ENCODE peak calls at places on chromosomes 3 and 15, in seven cellular contexts. D, T, P, H, O, E and X are unnamed samples. For H3K4me1, the result is how much of the 10 kb centered on the place peaks cover.

GRCh38 chr3:90184861-90185260 is 1077.4 kb downstream of the EPHA3 start:
- DNase-seq in D (no peak), O (peak), H (no peak), E (no peak), P (no peak), T (peak), X (no peak)

GRCh38 chr3:5002174-5002870 is 23.1 kb downstream of the BHLHE40 start:
- DNase-seq in O (no peak), H (no peak), T (no peak), D (no peak), E (no peak), P (no peak), X (peak)

GRCh38 chr3:101677436-101678286 is 729 bp upstream of the ZBTB11 start:
- DNase-seq in P (no peak), E (peak), H (no peak), O (no peak), D (no peak), T (no peak), X (peak)

GRCh38 chr3:100245146-100245545 is 15.6 kb upstream of the TBC1D23 start:
- DNase-seq in T (no peak), P (no peak), H (no peak), D (no peak), E (no peak), O (peak), X (no peak)

GRCh38 chr3:189308594-189308993 is 136.8 kb downstream of the TPRG1 start:
- DNase-seq in E (peak), O (no peak), P (no peak), T (no peak), D (no peak), H (no peak), X (no peak)

GRCh38 chr3:101531473-101532086 is 18.6 kb upstream of the SENP7 start:
- DNase-seq in H (no peak), D (no peak), T (no peak), O (no peak), E (no peak), P (no peak), X (no peak)

GRCh38 chr15:41568350-41569017 is 9.5 kb downstream of the TYRO3 start:
- DNase-seq in T (peak), H (no peak), D (no peak), E (no peak), P (no peak), O (no peak), X (no peak)

GRCh38 chr3:14634763-14635400 is 16.7 kb upstream of the CCDC174 start:
- DNase-seq in D (no peak), E (no peak), P (no peak), O (peak), H (no peak), T (peak), X (no peak)

GRCh38 chr3:189123595-189124387 is 48.0 kb upstream of the TPRG1 start:
- DNase-seq in H (no peak), P (peak), D (no peak), T (no peak), E (peak), O (no peak), X (no peak)

GRCh38 chr3:134769469-134769868 is 25.6 kb upstream of the EPHB1 start:
- DNase-seq in P (no peak), T (no peak), O (no peak), H (no peak), D (no peak), E (no peak), X (no peak)

GRCh38 chr3:150023239-150023636 is 52.5 kb upstream of the PFN2 start:
- DNase-seq in D (no peak), P (no peak), E (no peak), H (no peak), O (no peak), T (no peak), X (no peak)

GRCh38 chr3:189307963-189308362 is 136.2 kb downstream of the TPRG1 start:
- DNase-seq in P (no peak), T (no peak), O (no peak), H (no peak), E (no peak), D (no peak), X (no peak)

GRCh38 chr3:61872077-61872706 is 310.8 kb downstream of the PTPRG start:
- DNase-seq in H (no peak), E (no peak), T (no peak), O (no peak), P (no peak), D (no peak), X (no peak)

GRCh38 chr3:146577662-146578061 is 27.5 kb downstream of the PLSCR5 start:
- DNase-seq in P (no peak), E (peak), T (peak), D (no peak), O (peak), H (no peak), X (no peak)

GRCh38 chr3:8363200-8363599 is 138.4 kb upstream of the LMCD1 start:
- DNase-seq in H (no peak), T (no peak), O (no peak), D (no peak), E (no peak), P (no peak), X (no peak)
- H3K4me1 ChIP-seq in H (under half), T (under half), O (under half), D (under half), E (under half), P (under half), X (under half)

GRCh38 chr15:85750319-85750806 is 44.4 kb downstream of the KLHL25 start:
- DNase-seq in D (peak), H (peak), E (peak), T (no peak), P (peak), O (peak), X (no peak)
- H3K4me1 ChIP-seq in D (under half), H (under half), E (under half), T (under half), P (under half), O (under half), X (half or more)

DNA sequence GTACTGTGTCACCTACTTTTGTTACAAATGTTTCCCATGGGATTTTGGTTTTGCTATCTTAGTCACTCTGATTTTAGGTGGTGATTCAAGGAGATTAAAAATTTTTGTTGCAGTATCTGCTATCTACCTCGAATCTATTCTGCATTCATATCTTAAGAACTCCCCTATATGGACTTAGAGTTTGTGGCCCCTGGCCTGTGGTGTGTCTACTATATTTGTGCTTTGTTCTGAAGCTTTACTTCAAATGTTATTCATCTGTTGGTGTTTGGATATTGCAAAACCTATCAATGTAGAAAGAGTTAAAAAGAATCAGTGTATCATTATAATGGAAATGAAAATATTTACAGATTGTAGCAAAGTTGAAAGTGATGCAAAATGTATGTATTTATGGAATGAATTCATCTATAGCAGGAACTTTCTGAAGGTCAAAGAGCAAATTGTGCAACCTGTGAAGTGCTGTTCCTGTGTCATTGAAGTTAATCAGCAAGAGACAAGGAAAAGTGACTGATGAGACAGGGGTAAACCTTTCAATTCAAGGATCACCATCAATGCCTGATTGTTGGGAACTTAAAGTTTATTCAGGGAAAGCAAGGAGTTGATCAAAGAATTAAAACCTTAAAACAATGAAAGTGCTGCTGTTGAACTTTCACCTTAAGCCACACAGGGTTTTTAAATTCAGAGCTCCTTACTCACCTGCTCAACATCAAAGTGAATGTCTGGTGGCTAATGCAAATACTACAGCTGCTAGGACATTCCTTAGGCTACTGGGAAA is 71.0 kb downstream of the SLMAP start:
- DNase-seq in T (no peak), H (no peak), P (no peak), O (no peak), D (no peak), E (no peak), X (no peak)
- H3K4me1 ChIP-seq in T (under half), H (under half), P (under half), O (under half), D (under half), E (under half), X (under half)

GRCh38 chr15:37038716-37039106 is 61.6 kb downstream of the MEIS2 start:
- DNase-seq in H (no peak), D (no peak), O (no peak), T (no peak), E (no peak), P (no peak), X (no peak)
- H3K4me1 ChIP-seq in H (under half), D (under half), O (under half), T (under half), E (under half), P (under half), X (under half)

DNA sequence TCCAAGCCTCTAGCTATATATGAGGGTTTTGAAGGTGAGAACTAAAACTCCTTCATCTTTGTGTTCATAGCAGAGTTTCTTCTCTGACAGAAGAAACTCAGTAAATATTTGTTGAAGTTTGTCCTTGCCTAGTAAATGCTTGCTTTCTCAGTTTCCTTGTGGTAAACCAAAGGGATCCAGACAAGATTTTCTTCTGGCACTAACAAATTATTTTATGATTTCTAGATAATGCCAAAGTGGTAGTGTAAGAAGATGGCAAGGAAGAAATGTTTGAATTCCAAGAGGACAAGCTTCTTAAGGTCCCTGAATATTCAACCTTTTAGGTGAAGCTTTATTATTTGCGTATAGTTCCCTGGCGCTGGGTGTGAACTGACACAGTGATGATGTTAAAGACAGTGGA is 14.4 kb downstream of the ARIH1 start:
- DNase-seq in O (no peak), D (no peak), T (no peak), P (no peak), H (no peak), E (no peak), X (no peak)
- H3K4me1 ChIP-seq in O (half or more), D (under half), T (half or more), P (under half), H (under half), E (under half), X (half or more)

DNA sequence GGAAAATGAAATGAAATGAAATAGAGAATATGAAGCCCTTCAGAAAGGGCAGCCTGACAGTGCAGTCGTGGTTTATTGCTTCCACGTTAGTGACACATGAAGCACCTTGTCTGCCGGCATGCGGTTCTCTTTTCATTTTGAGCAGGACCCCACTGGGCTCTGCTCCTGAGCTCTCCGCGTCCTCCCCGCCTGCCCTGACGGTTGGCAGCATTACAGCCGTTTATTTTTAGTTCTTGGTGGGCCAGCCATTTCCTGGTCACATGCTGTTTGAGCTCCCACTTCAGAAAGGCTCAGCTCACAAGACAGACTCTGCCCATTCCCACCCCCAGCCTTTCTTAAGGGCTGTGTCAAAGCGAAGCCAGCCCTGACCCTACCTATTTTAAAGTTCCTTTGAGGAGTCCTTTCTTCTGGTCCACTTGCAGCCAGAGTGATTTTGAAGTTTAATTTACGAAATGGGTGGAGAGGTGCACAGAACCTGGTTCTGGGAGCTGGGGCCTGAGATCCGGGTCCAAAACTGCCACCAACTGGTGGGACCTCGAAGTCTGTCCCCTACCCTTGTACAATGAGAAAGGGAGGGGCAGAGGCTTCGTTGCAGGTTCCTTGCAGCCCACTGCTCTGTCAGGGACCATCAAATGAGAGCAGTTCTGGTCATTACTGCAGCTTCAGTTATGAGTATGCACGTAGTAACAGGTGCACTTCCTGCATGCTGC is 60.1 kb downstream of the MGLL start:
- DNase-seq in D (no peak), T (no peak), H (no peak), P (no peak), O (no peak), E (no peak), X (no peak)
- H3K4me1 ChIP-seq in D (under half), T (under half), H (under half), P (under half), O (under half), E (under half), X (under half)

DNA sequence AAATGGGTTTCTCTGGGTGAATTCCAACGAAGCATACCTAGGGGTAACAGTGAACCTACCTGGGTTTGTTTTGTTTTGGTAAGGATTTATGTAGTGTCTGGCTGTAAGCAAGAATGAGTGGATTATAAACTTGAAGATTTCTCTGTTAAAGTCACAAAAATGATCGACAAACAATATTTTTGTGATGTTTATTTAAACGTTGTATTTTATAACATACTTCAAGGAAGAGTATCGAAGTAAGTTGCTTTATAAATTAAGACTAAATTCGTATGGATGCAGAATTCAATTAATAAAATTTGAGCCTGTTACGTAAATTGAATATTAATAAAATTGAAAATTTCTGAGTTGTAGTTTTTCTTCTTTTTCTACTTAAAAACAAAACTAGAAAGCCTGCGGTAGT is 982 bp upstream of the ZDHHC23 start:
- DNase-seq in T (no peak), O (no peak), E (no peak), H (no peak), D (no peak), P (no peak), X (no peak)
- H3K4me1 ChIP-seq in T (under half), O (under half), E (under half), H (under half), D (under half), P (under half), X (under half)

DNA sequence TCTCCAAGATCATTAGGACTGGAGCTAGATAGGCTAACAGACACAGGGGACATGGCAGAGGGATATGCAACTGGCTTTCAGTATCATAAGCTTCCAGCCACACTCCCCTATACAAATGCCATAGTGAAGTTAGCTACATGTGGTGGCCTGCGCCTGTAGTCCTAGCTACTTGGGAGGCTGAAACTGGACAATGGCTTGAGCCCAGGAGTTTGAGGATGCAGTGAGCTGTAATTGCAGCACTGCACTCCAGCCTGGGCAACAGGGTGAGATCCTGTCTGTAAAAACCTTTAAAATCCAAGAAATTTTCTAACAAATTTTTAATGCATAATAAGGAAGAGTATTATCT is 37.3 kb downstream of the DLG1 start:
- DNase-seq in D (no peak), O (no peak), P (no peak), E (no peak), T (no peak), H (no peak), X (no peak)
- H3K4me1 ChIP-seq in D (under half), O (under half), P (under half), E (under half), T (under half), H (under half), X (under half)